ENCODE peak calls at places on chromosomes 11 and 22, in ten cellular contexts. X is HuH-7.5; A is AG10803; T is GM12891; J is stimulated activated CD8-positive, alpha-beta memory T cell treated with anti-CD3 and anti-CD28 coated beads, Interleukin-2, amount 100 ng/mL, for 48 hours; U is RCC 7860; B is MM.1S; W is GM13977; G is RPMI7951; E is SW480. N is an unnamed sample.

GRCh38 chr11:69490516-69490915 is 9.1 kb downstream of the LINC01488 start:
- DNase-seq in X (no peak), A (no peak), T (no peak), J (no peak), U (no peak), B (no peak), W (no peak), G (no peak), E (no peak), N (no peak)

GRCh38 chr11:88146106-88146505 is 29.1 kb downstream of the RAB38 start:
- DNase-seq in X (no peak), A (no peak), T (no peak), J (no peak), U (no peak), B (no peak), W (no peak), G (no peak), E (no peak), N (no peak)

GRCh38 chr11:29449280-29450074 is 567.4 kb downstream of the KCNA4 start:
- DNase-seq in X (no peak), A (peak), T (no peak), J (no peak), U (no peak), B (no peak), W (no peak), G (no peak), E (no peak), N (no peak)

GRCh38 chr11:86116996-86117705 is 48.3 kb upstream of the PICALM start:
- DNase-seq in X (no peak), A (peak), T (no peak), J (no peak), U (peak), B (no peak), W (no peak), G (peak), E (no peak), N (no peak)

GRCh38 chr11:74453373-74453975 is 13.9 kb downstream of the KCNE3 start:
- DNase-seq in X (peak), A (peak), T (peak), J (peak), U (peak), B (peak), W (peak), G (peak), E (peak), N (peak)

GRCh38 chr22:42644422-42645340 is 4.3 kb upstream of the ATP5MGL start:
- DNase-seq in X (no peak), A (peak), T (no peak), J (no peak), U (no peak), B (no peak), W (no peak), G (no peak), E (no peak), N (peak)

GRCh38 chr11:1221848-1222311 is 986 bp upstream of the MUC5B start:
- DNase-seq in X (peak), A (no peak), T (no peak), J (no peak), U (no peak), B (no peak), W (no peak), G (no peak), E (no peak), N (no peak)

GRCh38 chr11:118565062-118565461 is 669 bp downstream of the IFT46 start:
- DNase-seq in X (no peak), A (peak), T (no peak), J (no peak), U (no peak), B (no peak), W (no peak), G (peak), E (no peak), N (no peak)

GRCh38 chr22:32876516-32876915 is 75.0 kb downstream of the TIMP3 start:
- DNase-seq in X (no peak), A (no peak), T (no peak), J (no peak), U (no peak), B (no peak), W (no peak), G (no peak), E (no peak), N (no peak)